ENCODE peak calls at places on chromosomes 1 and 21, in nine cellular contexts. R is WERI-Rb-1, E is dorsolateral prefrontal cortex, U is GM12878, W is neuronal stem cell, I is GM23338, G is H1, Y is small intestine, P is A549. F is an unnamed sample.

GRCh38 chr1:7953850-7954609 is 7.5 kb upstream of the PARK7 start:
- DNase-seq in R (peak), E (peak), U (peak), W (peak), I (peak), G (peak), Y (peak), P (peak), F (peak)

GRCh38 chr21:26423506-26423905 is 149.6 kb downstream of the CYYR1 start:
- DNase-seq in R (no peak), E (no peak), U (no peak), W (no peak), I (no peak), G (no peak), Y (no peak), P (no peak), F (no peak)

GRCh38 chr1:203520315-203520714 is 26.4 kb downstream of the OPTC start:
- DNase-seq in R (no peak), E (no peak), U (no peak), W (no peak), I (no peak), G (no peak), Y (no peak), P (no peak), F (no peak)

GRCh38 chr1:64745181-64745985 is 508 bp downstream of the RAVER2 start:
- DNase-seq in R (peak), E (no peak), U (no peak), W (peak), I (peak), G (peak), Y (peak), P (peak), F (peak)

GRCh38 chr1:155241069-155241679 is 14.1 kb downstream of the ENTREP3 start:
- DNase-seq in R (peak), E (peak), U (no peak), W (no peak), I (peak), G (peak), Y (peak), P (peak), F (no peak)

GRCh38 chr1:50450861-50451653 is 27.8 kb upstream of the DMRTA2 start:
- DNase-seq in R (peak), E (no peak), U (no peak), W (no peak), I (no peak), G (no peak), Y (no peak), P (no peak), F (no peak)

GRCh38 chr1:45272943-45273342 is 53.8 kb upstream of the HPDL start:
- DNase-seq in R (no peak), E (no peak), U (no peak), W (no peak), I (no peak), G (no peak), Y (no peak), P (no peak), F (no peak)

GRCh38 chr1:32878183-32878582 is 7.5 kb upstream of the FNDC5 start:
- DNase-seq in R (no peak), E (peak), U (no peak), W (no peak), I (no peak), G (no peak), Y (no peak), P (peak), F (no peak)

GRCh38 chr21:45405271-45405818 is 380 bp downstream of the COL18A1 start:
- DNase-seq in R (no peak), E (no peak), U (no peak), W (no peak), I (no peak), G (no peak), Y (no peak), P (peak), F (no peak)

GRCh38 chr1:151988405-151988851 is 5.2 kb downstream of the S100A10 start:
- DNase-seq in R (no peak), E (no peak), U (no peak), W (no peak), I (no peak), G (no peak), Y (peak), P (peak), F (no peak)

GRCh38 chr21:39599191-39599966 is 13.4 kb upstream of the B3GALT5 start:
- DNase-seq in R (no peak), E (no peak), U (no peak), W (no peak), I (no peak), G (no peak), Y (no peak), P (no peak), F (no peak)

GRCh38 chr1:196357913-196358312 is 250.3 kb downstream of the KCNT2 start:
- DNase-seq in R (no peak), E (no peak), U (no peak), W (no peak), I (no peak), G (no peak), Y (no peak), P (no peak), F (no peak)

GRCh38 chr1:202088216-202088615 is 34.5 kb upstream of the GPR37L1 start:
- DNase-seq in R (peak), E (no peak), U (no peak), W (no peak), I (no peak), G (no peak), Y (peak), P (no peak), F (no peak)

DNA sequence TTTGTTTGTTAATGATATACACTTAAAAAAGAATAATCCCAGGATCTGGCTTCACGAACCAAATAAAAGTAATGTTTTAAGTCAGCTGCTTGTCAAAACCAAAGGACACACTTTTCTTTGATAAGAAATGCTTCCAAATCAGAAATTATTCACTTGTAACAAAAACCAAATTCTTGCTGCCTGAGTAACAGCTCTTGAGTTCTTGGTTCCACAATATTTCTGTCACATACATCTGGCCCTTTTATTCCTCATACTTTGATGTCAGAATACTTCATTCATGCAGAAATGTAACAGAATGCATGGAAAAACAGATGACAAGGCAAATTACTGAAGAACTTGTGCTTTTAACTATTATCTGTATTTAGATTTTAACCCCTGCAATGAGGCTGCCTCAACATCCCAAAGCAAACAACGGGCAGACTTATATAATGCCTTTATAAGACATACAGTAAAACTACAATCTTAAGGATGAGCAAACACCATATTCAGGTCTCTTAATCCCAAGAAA is 1.5 kb downstream of the VAMP4 start:
- DNase-seq in R (no peak), E (no peak), U (no peak), W (no peak), I (no peak), G (no peak), Y (no peak), P (no peak), F (no peak)
- H3K4me3 ChIP-seq in R (no peak), E (peak), U (peak), W (no peak), I (peak), G (peak), Y (no peak), P (no peak), F (peak)

DNA sequence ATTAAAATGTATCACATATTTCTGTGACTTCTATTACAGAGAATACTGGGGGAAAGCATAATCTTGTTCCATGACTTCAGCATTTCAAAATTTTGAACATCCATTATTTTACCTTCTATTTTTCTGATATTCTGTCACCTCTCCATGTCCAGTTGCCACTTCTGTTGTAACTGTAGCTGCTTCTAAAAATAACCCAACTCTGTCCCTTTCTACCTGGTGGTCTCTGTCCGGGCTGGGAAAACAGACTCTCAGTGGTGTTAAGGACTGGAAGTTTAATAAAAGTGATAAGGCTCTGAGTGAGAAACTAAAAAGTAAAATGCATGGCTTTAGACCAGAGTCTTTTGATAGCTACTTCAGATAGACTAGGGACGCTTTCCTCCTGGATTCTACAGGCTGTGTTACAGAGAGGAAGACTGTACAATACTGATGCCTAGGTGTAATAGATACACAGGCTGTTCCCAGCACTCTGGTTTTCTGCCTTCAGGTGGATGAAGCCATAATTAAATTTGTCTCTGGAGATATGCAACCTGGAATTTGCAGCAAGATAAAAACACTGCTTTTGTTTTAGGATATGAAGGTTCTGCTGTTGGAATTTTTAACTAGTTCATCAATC is 42.1 kb upstream of the SEC16B start:
- DNase-seq in R (no peak), E (no peak), U (no peak), W (no peak), I (no peak), G (no peak), Y (no peak), P (no peak), F (no peak)
- H3K27ac ChIP-seq in R (no peak), E (no peak), U (no peak), W (no peak), I (no peak), G (no peak), Y (no peak), P (no peak), F (peak)

GRCh38 chr1:114086601-114087368 is 66.9 kb downstream of the SYT6 start:
- DNase-seq in R (no peak), E (no peak), U (no peak), W (no peak), I (no peak), G (no peak), Y (no peak), P (no peak), F (no peak)

GRCh38 chr1:114089502-114090138 is 64.0 kb downstream of the SYT6 start:
- DNase-seq in R (no peak), E (no peak), U (no peak), W (no peak), I (no peak), G (no peak), Y (no peak), P (no peak), F (no peak)

GRCh38 chr1:114087495-114087894 is 66.2 kb downstream of the SYT6 start:
- DNase-seq in R (no peak), E (no peak), U (no peak), W (no peak), I (no peak), G (no peak), Y (no peak), P (no peak), F (no peak)

GRCh38 chr1:114091711-114092110 is 62.0 kb downstream of the SYT6 start:
- DNase-seq in R (no peak), E (no peak), U (no peak), W (no peak), I (no peak), G (no peak), Y (no peak), P (no peak), F (no peak)

GRCh38 chr1:114088392-114089299 is 65.0 kb downstream of the SYT6 start:
- DNase-seq in R (no peak), E (no peak), U (no peak), W (no peak), I (peak), G (no peak), Y (no peak), P (no peak), F (no peak)
- H3K4me3 ChIP-seq in R (no peak), E (no peak), U (no peak), W (no peak), I (no peak), G (no peak), Y (no peak), P (no peak), F (no peak)

GRCh38 chr1:116324411-116324810 is 48.6 kb upstream of the ATP1A1 start:
- DNase-seq in R (no peak), E (no peak), U (no peak), W (no peak), I (no peak), G (no peak), Y (peak), P (no peak), F (no peak)

GRCh38 chr1:116325104-116325503 is 47.9 kb upstream of the ATP1A1 start:
- DNase-seq in R (no peak), E (no peak), U (no peak), W (no peak), I (no peak), G (no peak), Y (no peak), P (no peak), F (no peak)

GRCh38 chr1:116325922-116326321 is 47.1 kb upstream of the ATP1A1 start:
- DNase-seq in R (no peak), E (no peak), U (no peak), W (no peak), I (no peak), G (no peak), Y (no peak), P (no peak), F (no peak)

GRCh38 chr1:116328671-116329070 is 44.4 kb upstream of the ATP1A1 start:
- DNase-seq in R (no peak), E (no peak), U (no peak), W (no peak), I (no peak), G (no peak), Y (no peak), P (no peak), F (no peak)

GRCh38 chr1:116326486-116326885 is 46.6 kb upstream of the ATP1A1 start:
- DNase-seq in R (no peak), E (no peak), U (no peak), W (no peak), I (no peak), G (no peak), Y (no peak), P (no peak), F (no peak)
- H3K27ac ChIP-seq in R (no peak), E (no peak), U (no peak), W (no peak), I (no peak), G (no peak), Y (peak), P (no peak), F (peak)

GRCh38 chr1:168340796-168341510 is 60.3 kb downstream of the TBX19 start:
- DNase-seq in R (no peak), E (no peak), U (no peak), W (no peak), I (no peak), G (no peak), Y (no peak), P (no peak), F (no peak)

GRCh38 chr1:168343566-168343965 is 62.9 kb downstream of the TBX19 start:
- DNase-seq in R (no peak), E (peak), U (no peak), W (no peak), I (peak), G (no peak), Y (peak), P (no peak), F (no peak)

GRCh38 chr1:168342572-168343280 is 62.0 kb downstream of the TBX19 start:
- DNase-seq in R (peak), E (peak), U (peak), W (peak), I (peak), G (peak), Y (peak), P (peak), F (peak)

GRCh38 chr1:168338589-168339503 is 58.2 kb downstream of the TBX19 start:
- DNase-seq in R (no peak), E (no peak), U (no peak), W (no peak), I (no peak), G (no peak), Y (no peak), P (no peak), F (no peak)

GRCh38 chr1:168341576-168341975 is 60.9 kb downstream of the TBX19 start:
- DNase-seq in R (no peak), E (no peak), U (no peak), W (no peak), I (no peak), G (no peak), Y (no peak), P (no peak), F (no peak)
- H3K4me3 ChIP-seq in R (no peak), E (no peak), U (no peak), W (no peak), I (no peak), G (no peak), Y (no peak), P (no peak), F (no peak)

GRCh38 chr1:153773004-153773921 is 1.9 kb upstream of the SLC27A3 start:
- DNase-seq in R (no peak), E (no peak), U (no peak), W (no peak), I (no peak), G (no peak), Y (no peak), P (no peak), F (no peak)
- H3K27ac ChIP-seq in R (no peak), E (no peak), U (no peak), W (no peak), I (no peak), G (no peak), Y (peak), P (no peak), F (peak)

GRCh38 chr1:192158181-192158580 is at the start of gene RGS18:
- DNase-seq in R (no peak), E (no peak), U (peak), W (no peak), I (no peak), G (no peak), Y (peak), P (no peak), F (no peak)
- H3K4me3 ChIP-seq in R (no peak), E (peak), U (no peak), W (no peak), I (no peak), G (no peak), Y (no peak), P (no peak), F (no peak)